ENCODE peak calls at places on chromosomes 11 and 22, in eight cellular contexts. X is IMR-90; S is A549; Q is CD8-positive, alpha-beta T cell; R is brain microvascular endothelial cell; O is dorsolateral prefrontal cortex; T is cardiac fibroblast; W is fibroblast of the aortic adventitia. G is an unnamed sample.

GRCh38 chr11:82980292-82980691 is 78.8 kb downstream of the DDIAS start:
- DNase-seq in X (peak; percentile 84), S (peak; percentile 17), Q (no peak), R (peak; percentile 74), O (no peak), T (peak; percentile 90), W (peak; percentile 67), G (peak; percentile 89)

GRCh38 chr22:42932857-42933782 is 76.0 kb upstream of the ARFGAP3 start:
- DNase-seq in X (peak; percentile 28), S (no peak), Q (no peak), R (no peak), O (no peak), T (peak; percentile 46), W (peak; percentile 28), G (no peak)

GRCh38 chr22:30265851-30266444 is 703 bp downstream of the OSM start:
- DNase-seq in X (no peak), S (no peak), Q (peak; percentile 76), R (no peak), O (no peak), T (no peak), W (no peak), G (no peak)

GRCh38 chr11:57778318-57779037 is 16.9 kb downstream of the CTNND1 start:
- DNase-seq in X (peak; percentile 98), S (peak; percentile 88), Q (no peak), R (peak; percentile 100), O (peak; percentile 76), T (peak; percentile 98), W (peak; percentile 97), G (peak; percentile 99)

GRCh38 chr11:128180446-128181089 is 406.8 kb downstream of the ETS1 start:
- DNase-seq in X (peak; percentile 92), S (peak; percentile 28), Q (no peak), R (peak; percentile 89), O (no peak), T (peak; percentile 90), W (peak; percentile 91), G (peak; percentile 94)

GRCh38 chr11:75421902-75422247 is 11.1 kb downstream of the KLHL35 start:
- DNase-seq in X (no peak), S (no peak), Q (no peak), R (no peak), O (no peak), T (no peak), W (no peak), G (no peak)

GRCh38 chr11:66289548-66290331 is 797 bp upstream of the YIF1A start:
- DNase-seq in X (no peak), S (peak; percentile 60), Q (peak; percentile 57), R (no peak), O (no peak), T (peak; percentile 16), W (no peak), G (no peak)

GRCh38 chr11:3135491-3136440 is 29.3 kb downstream of the OSBPL5 start:
- DNase-seq in X (no peak), S (no peak), Q (no peak), R (no peak), O (peak; percentile 32), T (no peak), W (no peak), G (no peak)

GRCh38 chr22:45671783-45672563 is at the start of gene ATXN10:
- DNase-seq in X (peak; percentile 65), S (peak; percentile 38), Q (peak; percentile 37), R (peak; percentile 37), O (peak; percentile 87), T (peak; percentile 70), W (peak; percentile 73), G (peak; percentile 67)

GRCh38 chr11:76782526-76783293 is 446 bp upstream of the TSKU start:
- DNase-seq in X (peak; percentile 98), S (peak; percentile 87), Q (no peak), R (peak; percentile 97), O (peak; percentile 76), T (peak; percentile 94), W (peak; percentile 94), G (peak; percentile 99)

GRCh38 chr11:65988791-65989592 is 13.0 kb downstream of the EIF1AD start:
- DNase-seq in X (peak; percentile 96), S (peak; percentile 89), Q (peak; percentile 87), R (peak; percentile 95), O (peak; percentile 85), T (peak; percentile 98), W (peak; percentile 98), G (peak; percentile 98)

GRCh38 chr22:47850644-47851151 is 1088.2 kb downstream of the TBC1D22A start:
- DNase-seq in X (no peak), S (no peak), Q (no peak), R (no peak), O (no peak), T (no peak), W (no peak), G (no peak)

GRCh38 chr22:50074056-50074455 is 11.2 kb downstream of the MLC1 start:
- DNase-seq in X (no peak), S (no peak), Q (no peak), R (no peak), O (no peak), T (no peak), W (no peak), G (no peak)

GRCh38 chr11:48013269-48013901 is 33.0 kb downstream of the PTPRJ start:
- DNase-seq in X (peak; percentile 65), S (peak; percentile 62), Q (no peak), R (no peak), O (no peak), T (peak; percentile 61), W (no peak), G (peak; percentile 50)

GRCh38 chr11:74689666-74690065 is 41.6 kb downstream of the CHRDL2 start:
- DNase-seq in X (peak; percentile 66), S (no peak), Q (no peak), R (peak; percentile 41), O (no peak), T (peak; percentile 74), W (peak; percentile 39), G (peak; percentile 65)

GRCh38 chr11:47183969-47184368 is 2.3 kb downstream of the PACSIN3 start:
- DNase-seq in X (no peak), S (no peak), Q (no peak), R (no peak), O (no peak), T (no peak), W (no peak), G (no peak)

GRCh38 chr11:113701491-113701890 is 4.6 kb downstream of the TMPRSS5 start:
- DNase-seq in X (no peak), S (no peak), Q (no peak), R (no peak), O (no peak), T (no peak), W (no peak), G (no peak)

GRCh38 chr11:126391286-126391954 is 35.9 kb downstream of the ST3GAL4 start:
- DNase-seq in X (no peak), S (no peak), Q (no peak), R (no peak), O (peak; percentile 28), T (no peak), W (no peak), G (no peak)

GRCh38 chr11:132549001-132549400 is 983.3 kb downstream of the OPCML start:
- DNase-seq in X (no peak), S (no peak), Q (no peak), R (no peak), O (no peak), T (no peak), W (no peak), G (no peak)

GRCh38 chr22:30253205-30253852 is 6.8 kb upstream of the LIF start:
- DNase-seq in X (peak; percentile 83), S (peak; percentile 62), Q (no peak), R (peak; percentile 87), O (peak; percentile 78), T (peak; percentile 66), W (peak; percentile 62), G (no peak)

GRCh38 chr11:115872418-115872817 is 368.2 kb upstream of the CADM1 start:
- DNase-seq in X (no peak), S (no peak), Q (no peak), R (no peak), O (no peak), T (no peak), W (no peak), G (no peak)

GRCh38 chr22:46754110-46754799 is 8.2 kb upstream of the TBC1D22A start:
- DNase-seq in X (peak; percentile 99), S (peak; percentile 90), Q (no peak), R (peak; percentile 99), O (no peak), T (peak; percentile 99), W (peak; percentile 96), G (peak; percentile 97)

GRCh38 chr11:104333977-104334376 is 170.0 kb upstream of the PDGFD start:
- DNase-seq in X (no peak), S (no peak), Q (no peak), R (no peak), O (no peak), T (peak; percentile 11), W (no peak), G (no peak)

GRCh38 chr11:27812341-27812740 is 112.1 kb upstream of the BDNF start:
- DNase-seq in X (peak; percentile 60), S (no peak), Q (no peak), R (peak; percentile 13), O (no peak), T (no peak), W (peak; percentile 11), G (peak; percentile 27)

GRCh38 chr22:50218153-50218995 is 17.6 kb downstream of the SELENOO start:
- DNase-seq in X (no peak), S (no peak), Q (no peak), R (no peak), O (no peak), T (no peak), W (no peak), G (no peak)

GRCh38 chr11:125091247-125091876 is 20.1 kb downstream of the TMEM218 start:
- DNase-seq in X (peak; percentile 77), S (peak; percentile 33), Q (no peak), R (peak; percentile 51), O (no peak), T (peak; percentile 82), W (peak; percentile 86), G (peak; percentile 87)

GRCh38 chr11:74570266-74571061 is 21.9 kb upstream of the POLD3 start:
- DNase-seq in X (peak; percentile 53), S (peak; percentile 83), Q (no peak), R (peak; percentile 58), O (no peak), T (peak; percentile 77), W (peak; percentile 60), G (peak; percentile 80)

GRCh38 chr11:68044145-68044813 is 5.5 kb downstream of the TCIRG1 start:
- DNase-seq in X (no peak), S (no peak), Q (no peak), R (no peak), O (no peak), T (no peak), W (no peak), G (no peak)
- TF ChIP-seq CTCF in X (no peak), S (no peak), Q (no peak), R (peak; percentile 22), O (no peak), T (no peak), W (no peak), G (peak; percentile 24)

GRCh38 chr11:2074266-2074825 is 64.8 kb downstream of the IGF2 start:
- DNase-seq in X (no peak), S (no peak), Q (no peak), R (no peak), O (no peak), T (no peak), W (no peak), G (no peak)
- TF ChIP-seq CTCF in X (no peak), S (peak; percentile 18), Q (no peak), R (peak; percentile 43), O (no peak), T (peak; percentile 26), W (no peak), G (peak; percentile 34)

GRCh38 chr11:15038963-15039362 is 34.4 kb upstream of the CALCB start:
- DNase-seq in X (peak; percentile 15), S (no peak), Q (no peak), R (no peak), O (no peak), T (peak; percentile 54), W (peak; percentile 37), G (peak; percentile 34)
- TF ChIP-seq CTCF in X (peak; percentile 30), S (no peak), Q (no peak), R (peak; percentile 43), O (no peak), T (peak; percentile 24), W (peak; percentile 21), G (peak; percentile 41)

GRCh38 chr22:22810018-22810427 is 77.6 kb upstream of the IGLL5 start:
- DNase-seq in X (peak; percentile 30), S (peak; percentile 18), Q (peak; percentile 57), R (no peak), O (peak; percentile 63), T (no peak), W (no peak), G (no peak)
- TF ChIP-seq CTCF in X (peak; percentile 57), S (peak; percentile 58), Q (peak; percentile 64), R (peak; percentile 87), O (peak; percentile 77), T (no peak), W (no peak), G (no peak)